ENCODE peak calls at places on chromosomes 13 and 19, in four cellular contexts. E, M, B and S are unnamed samples.

GRCh38 chr13:39144941-39145533 is 106.8 kb downstream of the NHLRC3 start:
- DNase-seq in M (no peak), E (peak; percentile 53), B (peak; percentile 17), S (no peak)

GRCh38 chr19:40605201-40605971 is 4.2 kb downstream of the LTBP4 start:
- DNase-seq in M (peak; percentile 22), E (peak; percentile 66), B (peak; percentile 53), S (peak; percentile 48)

GRCh38 chr13:33326246-33326645 is 40.7 kb upstream of the STARD13 start:
- DNase-seq in E (no peak), M (no peak), B (no peak), S (no peak)

GRCh38 chr19:6997679-6998445 is 23.4 kb downstream of the MBD3L2B start:
- DNase-seq in E (no peak), B (no peak), M (no peak), S (no peak)

GRCh38 chr19:19591133-19591825 is 27.2 kb downstream of the PBX4 start:
- DNase-seq in E (peak; percentile 19), M (peak; percentile 23), B (no peak), S (peak; percentile 84)

GRCh38 chr19:13118424-13119193 is 545 bp downstream of the NACC1 start:
- DNase-seq in M (peak; percentile 50), E (peak; percentile 96), B (peak; percentile 91), S (no peak)

GRCh38 chr13:98476538-98476966 is 100.4 kb downstream of the STK24 start:
- DNase-seq in B (peak; percentile 33), M (no peak), E (no peak), S (peak; percentile 90)

GRCh38 chr19:48249502-48250014 is 6.2 kb downstream of the CARD8 start:
- DNase-seq in B (no peak), E (no peak), M (no peak), S (peak; percentile 78)

GRCh38 chr13:109211616-109212015 is 574.8 kb downstream of the IRS2 start:
- DNase-seq in E (no peak), B (no peak), M (no peak), S (no peak)

GRCh38 chr13:107205318-107206112 is 637.6 kb upstream of the ARGLU1 start:
- DNase-seq in E (peak; percentile 80), B (peak; percentile 64), M (peak; percentile 31), S (no peak)

GRCh38 chr13:112442483-112443090 is 66.4 kb downstream of the SPACA7 start:
- DNase-seq in M (no peak), E (no peak), B (no peak), S (no peak)
- TF ChIP-seq CREB1 in M (no peak), E (no peak), B (no peak), S (no peak)

DNA sequence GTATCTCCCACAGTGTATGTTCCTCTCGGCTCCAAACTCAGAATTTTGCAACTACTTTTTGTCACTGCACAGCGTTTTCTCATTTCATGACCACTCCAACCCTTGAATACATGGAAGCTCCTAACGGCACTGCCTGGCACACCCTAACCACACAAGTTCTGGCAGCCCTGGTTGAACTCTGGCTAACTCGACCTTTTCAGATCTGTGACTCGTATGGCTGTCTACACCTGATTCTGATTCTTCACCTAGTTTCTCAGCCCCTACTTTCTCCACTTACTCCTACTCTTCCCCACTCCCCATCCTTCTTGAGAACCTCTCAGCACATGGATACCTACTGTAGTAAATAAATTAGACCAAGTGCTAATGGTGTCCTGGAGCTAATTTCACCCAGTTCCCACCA is 6.9 kb upstream of the POMP start:
- DNase-seq in B (no peak), M (no peak), E (no peak), S (no peak)
- TF ChIP-seq CBFB in B (no peak), M (no peak), E (no peak), S (no peak)

DNA sequence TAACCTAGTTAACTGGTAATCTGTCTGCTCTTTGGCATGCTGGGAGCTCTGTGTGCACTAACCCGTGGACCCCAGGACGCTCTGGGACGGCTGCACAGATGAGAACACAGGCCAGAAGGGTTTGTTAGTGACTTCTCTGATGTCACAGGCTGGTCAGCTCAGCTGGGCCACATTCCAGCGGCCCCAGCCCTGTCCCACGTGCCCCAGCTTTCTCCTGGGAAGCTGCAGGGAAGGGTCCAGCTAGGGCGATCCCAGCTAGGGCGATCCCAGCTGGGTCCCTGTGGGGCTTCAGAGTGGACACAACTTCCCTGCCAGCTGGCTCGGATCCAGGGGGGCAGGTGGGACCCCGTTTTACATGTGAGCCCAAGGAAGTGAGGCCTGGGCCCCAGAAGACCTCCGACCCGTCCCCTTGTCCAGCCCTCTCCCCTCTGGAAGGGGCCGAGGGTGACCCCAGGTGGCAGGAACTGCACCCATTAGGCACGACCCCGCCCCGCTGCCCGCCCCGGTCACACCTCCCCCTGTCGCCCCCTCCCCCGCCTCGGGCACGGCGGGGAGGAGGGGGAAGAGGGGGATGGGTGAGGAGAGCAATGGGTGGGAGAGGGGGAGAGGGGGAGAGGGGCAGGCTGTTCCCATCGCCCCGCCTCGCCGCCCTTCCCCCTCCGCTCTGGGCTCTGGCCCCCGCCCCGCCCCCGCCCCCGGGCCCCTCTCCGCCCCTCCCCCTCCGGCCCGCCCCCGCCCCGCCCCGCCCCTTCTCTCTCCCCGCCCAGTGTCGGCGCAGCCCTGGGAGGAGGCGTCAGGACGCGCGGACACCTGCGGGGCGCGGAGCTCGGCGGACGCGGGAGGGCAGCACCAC is 75.2 kb upstream of the MCF2L start:
- DNase-seq in E (peak; percentile 67), M (peak; percentile 76), B (peak; percentile 89), S (no peak)
- TF ChIP-seq CREB1 in E (no peak), M (peak; percentile 50), B (no peak), S (no peak)

DNA sequence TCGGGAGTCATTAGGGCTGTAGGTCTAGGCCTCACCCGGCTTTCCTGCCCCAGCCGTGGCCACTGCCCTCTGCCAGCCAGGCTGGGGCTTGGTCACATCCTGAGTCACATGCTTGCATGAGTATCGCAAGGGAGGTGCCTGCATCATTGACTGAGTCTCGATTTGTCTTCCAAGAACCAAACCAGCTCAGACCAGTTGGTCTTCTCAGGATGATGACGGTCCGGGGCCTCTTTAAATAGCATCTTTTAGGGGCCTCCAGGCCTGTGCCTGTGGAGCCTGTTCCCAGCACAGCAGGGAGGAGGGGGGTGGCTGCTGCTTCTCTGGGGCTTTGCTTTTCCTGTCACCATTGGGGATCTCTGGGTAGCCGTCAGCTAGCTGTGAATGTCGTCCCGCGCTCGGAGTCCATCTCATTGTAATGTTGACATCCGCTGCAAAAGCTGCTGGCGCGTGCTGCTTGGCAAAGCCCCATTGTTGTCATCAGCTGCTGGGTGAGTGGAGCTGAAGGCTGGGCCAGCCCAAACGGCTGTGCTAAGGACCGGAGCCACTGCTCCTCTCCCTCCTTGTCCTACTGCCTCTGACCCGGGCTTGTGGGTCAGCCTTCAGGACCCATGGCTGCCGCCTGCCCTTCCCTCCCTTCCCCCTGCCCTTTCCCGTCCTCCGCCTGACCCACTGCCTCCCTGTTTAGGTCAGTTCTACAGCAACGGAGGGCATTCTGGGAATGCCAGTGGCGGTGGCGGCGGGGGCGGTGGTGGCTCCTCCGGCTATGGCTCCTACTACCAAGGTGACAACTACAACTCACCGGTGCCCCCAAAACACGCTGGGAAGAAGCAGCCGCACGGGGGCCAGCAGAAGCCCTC is 14.3 kb upstream of the QTRT1 start:
- DNase-seq in B (no peak), M (no peak), E (no peak), S (no peak)
- TF ChIP-seq CBFB in B (no peak), M (no peak), E (no peak), S (no peak)

GRCh38 chr13:111346281-111346680 is 25.8 kb downstream of the TEX29 start:
- DNase-seq in M (no peak), B (no peak), E (no peak), S (no peak)
- TF ChIP-seq CREB1 in M (no peak), B (no peak), E (no peak), S (no peak)

GRCh38 chr19:55069137-55069858 is 6.3 kb upstream of the RDH13 start:
- DNase-seq in E (peak; percentile 50), M (no peak), B (peak; percentile 57), S (no peak)
- TF ChIP-seq CBFB in E (no peak), M (no peak), B (no peak), S (no peak)

DNA sequence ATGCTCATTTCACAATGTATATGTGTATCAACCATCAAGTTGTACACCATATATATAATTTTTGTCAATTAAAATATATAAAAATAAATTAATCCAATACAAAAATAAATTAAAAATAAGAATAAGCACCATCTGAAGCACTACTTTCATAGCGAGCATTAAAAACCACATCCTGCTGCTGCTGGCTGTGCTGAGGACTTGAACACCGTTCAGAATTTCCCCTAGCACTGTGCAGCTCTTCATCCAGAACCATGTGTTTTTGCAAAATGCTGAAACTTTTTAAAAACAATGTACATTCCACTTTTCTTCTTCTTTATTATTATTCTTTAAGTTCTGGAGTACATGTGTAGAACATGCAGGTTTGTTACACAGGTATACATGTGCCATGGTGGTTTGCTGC is 40.0 kb upstream of the FOXO1 start:
- DNase-seq in M (no peak), B (no peak), E (no peak), S (no peak)
- TF ChIP-seq CREB1 in M (no peak), B (no peak), E (no peak), S (no peak)

DNA sequence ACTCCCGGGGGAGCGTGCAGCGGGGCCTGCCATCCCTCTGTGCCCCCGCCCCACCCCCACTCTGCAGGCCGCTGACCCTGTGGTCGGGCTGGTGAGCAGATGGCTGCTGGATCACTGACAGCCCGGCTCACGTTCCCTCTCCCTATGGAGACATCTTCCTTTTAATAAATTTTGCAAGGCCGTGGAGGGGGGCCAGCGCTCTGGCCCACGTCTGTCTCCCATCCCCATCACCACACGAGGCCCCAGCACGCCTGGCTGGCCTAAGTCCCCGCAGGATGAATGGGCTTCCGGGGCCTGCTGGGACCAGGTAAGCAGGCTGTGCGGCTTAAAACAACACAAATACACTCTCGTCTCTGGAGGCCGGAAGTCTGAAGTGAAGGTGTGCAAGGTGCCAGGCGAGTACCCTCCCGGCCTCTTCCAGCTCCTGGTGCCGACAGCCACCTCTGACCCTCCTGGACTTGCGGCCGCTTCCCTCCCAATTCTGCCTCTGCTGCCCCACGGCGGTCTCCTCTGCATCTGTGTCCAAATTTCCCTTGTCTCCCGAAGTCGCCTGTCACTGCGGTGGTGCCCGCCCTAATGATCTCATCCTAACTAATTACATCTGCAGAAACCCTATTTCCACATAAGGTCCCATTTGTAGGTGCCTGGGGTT is 8.3 kb upstream of the PTBP1 start:
- DNase-seq in E (no peak), B (peak; percentile 54), M (peak; percentile 52), S (no peak)
- TF ChIP-seq CBFB in E (no peak), B (no peak), M (no peak), S (no peak)